ENCODE peak calls at places on chromosomes 13 and 19, in four cellular contexts. M, S, K and F are unnamed samples.

GRCh38 chr19:34274827-34275625 is 20.7 kb downstream of the GARRE1 start:
- DNase-seq in M (peak), S (no peak), K (no peak), F (no peak)

GRCh38 chr13:93045836-93046235 is 180.8 kb upstream of the GPC6 start:
- DNase-seq in M (no peak), S (no peak), K (no peak), F (no peak)

GRCh38 chr19:40733149-40733548 is 16.2 kb downstream of the ITPKC start:
- DNase-seq in M (no peak), S (no peak), K (no peak), F (no peak)

GRCh38 chr13:55038230-55038629 is 2009.6 kb downstream of the OLFM4 start:
- DNase-seq in M (no peak), S (no peak), K (no peak), F (no peak)

GRCh38 chr19:11304936-11305335 is 9.0 kb downstream of the TSPAN16 start:
- DNase-seq in M (no peak), S (no peak), K (no peak), F (no peak)

GRCh38 chr19:49502866-49503581 is 6.8 kb downstream of the RPS11 start:
- DNase-seq in M (peak), S (no peak), K (no peak), F (peak)

GRCh38 chr19:16915734-16916133 is 26.9 kb downstream of the F2RL3 start:
- DNase-seq in M (no peak), S (no peak), K (no peak), F (no peak)

GRCh38 chr19:7681336-7682174 is 922 bp downstream of the TRAPPC5 start:
- DNase-seq in M (peak), S (peak), K (peak), F (peak)

GRCh38 chr19:575527-576506 is 3.4 kb downstream of the BSG start:
- DNase-seq in M (no peak), S (no peak), K (no peak), F (no peak)

GRCh38 chr19:40659566-40659965 is 30.9 kb downstream of the NUMBL start:
- DNase-seq in M (no peak), S (no peak), K (no peak), F (no peak)

GRCh38 chr13:91520952-91521351 is 122.5 kb downstream of the GPC5 start:
- DNase-seq in M (no peak), S (no peak), K (no peak), F (no peak)

GRCh38 chr19:13198634-13199033 is 48.4 kb downstream of the IER2 start:
- DNase-seq in M (no peak), S (no peak), K (no peak), F (no peak)

GRCh38 chr13:40613192-40613818 is 53.1 kb downstream of the FOXO1 start:
- DNase-seq in M (no peak), S (peak), K (peak), F (no peak)

GRCh38 chr19:5392476-5392875 is 51.9 kb upstream of the PTPRS start:
- DNase-seq in M (no peak), S (no peak), K (no peak), F (peak)

GRCh38 chr19:53868091-53868891 is 608 bp downstream of the MYADM start:
- DNase-seq in M (peak), S (no peak), K (peak), F (peak)

GRCh38 chr19:16969127-16969526 is 57.5 kb downstream of the CPAMD8 start:
- DNase-seq in M (no peak), S (no peak), K (no peak), F (no peak)

GRCh38 chr13:34002141-34002540 is 184.2 kb downstream of the RFC3 start:
- DNase-seq in M (no peak), S (no peak), K (no peak), F (no peak)

GRCh38 chr19:35768082-35768421 is 7.3 kb upstream of the ARHGAP33 start:
- DNase-seq in M (no peak), S (no peak), K (no peak), F (no peak)

GRCh38 chr13:78102121-78102677 is 183.6 kb upstream of the EDNRB start:
- DNase-seq in M (peak), S (no peak), K (no peak), F (no peak)

GRCh38 chr19:15696654-15697194 is 23.8 kb downstream of the CYP4F12 start:
- DNase-seq in M (no peak), S (no peak), K (no peak), F (no peak)

GRCh38 chr19:42369433-42370067 is 20.5 kb downstream of the CNFN start:
- DNase-seq in M (no peak), S (no peak), K (no peak), F (no peak)

GRCh38 chr19:53520547-53521372 is 17.2 kb upstream of the ZNF331 start:
- DNase-seq in M (peak), S (peak), K (peak), F (peak)

GRCh38 chr19:7789447-7789846 is 26.4 kb downstream of the CLEC4M start:
- DNase-seq in M (no peak), S (no peak), K (peak), F (no peak)

GRCh38 chr19:55080915-55081772 is 5.5 kb downstream of the EPS8L1 start:
- DNase-seq in M (peak), S (peak), K (peak), F (peak)

GRCh38 chr13:93522486-93522885 is 295.9 kb downstream of the GPC6 start:
- DNase-seq in M (no peak), S (no peak), K (no peak), F (no peak)

GRCh38 chr13:25598421-25598820 is 226.6 kb downstream of the ATP8A2 start:
- DNase-seq in M (no peak), S (no peak), K (no peak), F (no peak)

GRCh38 chr19:37551123-37551993 is 43.2 kb downstream of the ZNF571 start:
- DNase-seq in M (peak), S (no peak), K (peak), F (peak)

GRCh38 chr19:45828945-45829344 is 13.8 kb upstream of the RSPH6A start:
- DNase-seq in M (no peak), S (no peak), K (no peak), F (no peak)

GRCh38 chr19:17679526-17680234 is 8.5 kb downstream of the UNC13A start:
- DNase-seq in M (no peak), S (no peak), K (no peak), F (no peak)

GRCh38 chr19:49327878-49328544 is 3.0 kb upstream of the SLC6A16 start:
- DNase-seq in M (no peak), S (no peak), K (peak), F (no peak)

GRCh38 chr13:66657165-66657895 is 572.8 kb downstream of the PCDH9 start:
- DNase-seq in M (peak), S (no peak), K (no peak), F (no peak)

GRCh38 chr13:37138169-37138568 is 32.7 kb upstream of the CSNK1A1L start:
- DNase-seq in M (no peak), S (no peak), K (no peak), F (no peak)

GRCh38 chr19:50465986-50466771 is 10.1 kb upstream of the EMC10 start:
- DNase-seq in M (no peak), S (no peak), K (no peak), F (peak)

GRCh38 chr19:18387395-18387794 is 1.4 kb downstream of the GDF15 start:
- DNase-seq in M (no peak), S (no peak), K (no peak), F (no peak)

GRCh38 chr13:48726711-48727110 is 73.0 kb downstream of the CYSLTR2 start:
- DNase-seq in M (no peak), S (no peak), K (no peak), F (no peak)

GRCh38 chr13:49927755-49928154 is 8.4 kb downstream of the SPRYD7 start:
- DNase-seq in M (peak), S (no peak), K (no peak), F (no peak)

GRCh38 chr13:32246468-32246867 is 68.7 kb downstream of the ZAR1L start:
- DNase-seq in M (peak), S (no peak), K (peak), F (peak)

GRCh38 chr19:29690842-29691241 is 24.2 kb downstream of the C19orf12 start:
- DNase-seq in M (peak), S (peak), K (peak), F (no peak)

GRCh38 chr19:57888494-57889231 is at the start of gene ZNF814:
- DNase-seq in M (peak), S (peak), K (peak), F (peak)